ENCODE peak calls at places on chromosomes 6 and 20, in five cellular contexts. One of them, this sample, is unnamed.

GRCh38 chr6:138162947-138163569 is 1.3 kb downstream of the ARFGEF3 start:
- DNase-seq in PC-9: peak
- DNase-seq in astrocyte: no peak
- DNase-seq in cardiac muscle cell: no peak
- DNase-seq in thyroid gland: no peak
- DNase-seq in this sample: no peak

GRCh38 chr20:32752021-32752457 is 8.8 kb upstream of the COMMD7 start:
- DNase-seq in astrocyte: no peak
- DNase-seq in cardiac muscle cell: no peak
- DNase-seq in thyroid gland: no peak
- DNase-seq in PC-9: no peak
- DNase-seq in this sample: no peak

GRCh38 chr6:16698988-16699868 is 62.0 kb downstream of the ATXN1 start:
- DNase-seq in astrocyte: peak
- DNase-seq in thyroid gland: no peak
- DNase-seq in cardiac muscle cell: no peak
- DNase-seq in PC-9: no peak
- DNase-seq in this sample: no peak

GRCh38 chr6:84766796-84767590 is 2.6 kb upstream of the TBX18 start:
- DNase-seq in thyroid gland: no peak
- DNase-seq in astrocyte: no peak
- DNase-seq in cardiac muscle cell: peak
- DNase-seq in PC-9: no peak
- DNase-seq in this sample: no peak

GRCh38 chr6:66210964-66211363 is 503.9 kb upstream of the EYS start:
- DNase-seq in cardiac muscle cell: no peak
- DNase-seq in astrocyte: no peak
- DNase-seq in thyroid gland: no peak
- DNase-seq in PC-9: no peak
- DNase-seq in this sample: no peak

GRCh38 chr6:49995278-49995677 is 25.9 kb upstream of the DEFB113 start:
- DNase-seq in thyroid gland: no peak
- DNase-seq in PC-9: no peak
- DNase-seq in astrocyte: no peak
- DNase-seq in cardiac muscle cell: no peak
- DNase-seq in this sample: no peak

GRCh38 chr20:3479759-3480615 is 9.2 kb downstream of the ATRN start:
- DNase-seq in PC-9: no peak
- DNase-seq in cardiac muscle cell: no peak
- DNase-seq in astrocyte: no peak
- DNase-seq in thyroid gland: no peak
- DNase-seq in this sample: no peak

GRCh38 chr6:133092771-133093170 is 148.4 kb upstream of the EYA4 start:
- DNase-seq in thyroid gland: no peak
- DNase-seq in cardiac muscle cell: no peak
- DNase-seq in PC-9: no peak
- DNase-seq in astrocyte: no peak
- DNase-seq in this sample: no peak

GRCh38 chr20:61053487-61054277 is 198.4 kb upstream of the CDH4 start:
- DNase-seq in cardiac muscle cell: no peak
- DNase-seq in PC-9: no peak
- DNase-seq in astrocyte: no peak
- DNase-seq in thyroid gland: peak
- DNase-seq in this sample: no peak

GRCh38 chr6:132907231-132907630 is 92.9 kb downstream of the RPS12 start:
- DNase-seq in cardiac muscle cell: no peak
- DNase-seq in PC-9: no peak
- DNase-seq in astrocyte: no peak
- DNase-seq in thyroid gland: no peak
- DNase-seq in this sample: no peak

GRCh38 chr6:37657117-37657886 is 40.4 kb downstream of the MDGA1 start:
- DNase-seq in thyroid gland: peak
- DNase-seq in astrocyte: peak
- DNase-seq in cardiac muscle cell: no peak
- DNase-seq in PC-9: peak
- DNase-seq in this sample: no peak

GRCh38 chr6:54244430-54244829 is 63.8 kb upstream of the TINAG start:
- DNase-seq in PC-9: no peak
- DNase-seq in thyroid gland: no peak
- DNase-seq in cardiac muscle cell: peak
- DNase-seq in astrocyte: peak
- DNase-seq in this sample: no peak

GRCh38 chr6:150058231-150058792 is 10.6 kb downstream of the ULBP3 start:
- DNase-seq in PC-9: no peak
- DNase-seq in cardiac muscle cell: no peak
- DNase-seq in astrocyte: no peak
- DNase-seq in thyroid gland: no peak
- DNase-seq in this sample: no peak

GRCh38 chr6:17497701-17498100 is 102.4 kb upstream of the FAM8A1 start:
- DNase-seq in thyroid gland: no peak
- DNase-seq in PC-9: no peak
- DNase-seq in cardiac muscle cell: no peak
- DNase-seq in astrocyte: no peak
- DNase-seq in this sample: no peak

GRCh38 chr6:139373154-139373927 is 1.1 kb downstream of the CITED2 start:
- DNase-seq in PC-9: no peak
- DNase-seq in astrocyte: peak
- DNase-seq in cardiac muscle cell: peak
- DNase-seq in thyroid gland: peak
- DNase-seq in this sample: peak

GRCh38 chr20:34472246-34472925 is 43.8 kb upstream of the DYNLRB1 start:
- DNase-seq in astrocyte: peak
- DNase-seq in PC-9: no peak
- DNase-seq in thyroid gland: no peak
- DNase-seq in cardiac muscle cell: no peak
- DNase-seq in this sample: no peak

GRCh38 chr20:48733296-48733790 is 94.5 kb downstream of the PREX1 start:
- DNase-seq in cardiac muscle cell: no peak
- DNase-seq in PC-9: peak
- DNase-seq in astrocyte: peak
- DNase-seq in thyroid gland: no peak
- DNase-seq in this sample: no peak

GRCh38 chr6:149318581-149319286 is 1.2 kb downstream of the TAB2 start:
- DNase-seq in thyroid gland: peak
- DNase-seq in astrocyte: no peak
- DNase-seq in cardiac muscle cell: peak
- DNase-seq in PC-9: no peak
- DNase-seq in this sample: no peak

GRCh38 chr6:15026832-15027231 is 219.0 kb upstream of the JARID2 start:
- DNase-seq in astrocyte: peak
- DNase-seq in thyroid gland: peak
- DNase-seq in PC-9: peak
- DNase-seq in cardiac muscle cell: no peak
- DNase-seq in this sample: peak

GRCh38 chr20:9617062-9617461 is 102.7 kb downstream of the LAMP5 start:
- DNase-seq in astrocyte: peak
- DNase-seq in thyroid gland: peak
- DNase-seq in cardiac muscle cell: peak
- DNase-seq in PC-9: peak
- DNase-seq in this sample: peak

DNA sequence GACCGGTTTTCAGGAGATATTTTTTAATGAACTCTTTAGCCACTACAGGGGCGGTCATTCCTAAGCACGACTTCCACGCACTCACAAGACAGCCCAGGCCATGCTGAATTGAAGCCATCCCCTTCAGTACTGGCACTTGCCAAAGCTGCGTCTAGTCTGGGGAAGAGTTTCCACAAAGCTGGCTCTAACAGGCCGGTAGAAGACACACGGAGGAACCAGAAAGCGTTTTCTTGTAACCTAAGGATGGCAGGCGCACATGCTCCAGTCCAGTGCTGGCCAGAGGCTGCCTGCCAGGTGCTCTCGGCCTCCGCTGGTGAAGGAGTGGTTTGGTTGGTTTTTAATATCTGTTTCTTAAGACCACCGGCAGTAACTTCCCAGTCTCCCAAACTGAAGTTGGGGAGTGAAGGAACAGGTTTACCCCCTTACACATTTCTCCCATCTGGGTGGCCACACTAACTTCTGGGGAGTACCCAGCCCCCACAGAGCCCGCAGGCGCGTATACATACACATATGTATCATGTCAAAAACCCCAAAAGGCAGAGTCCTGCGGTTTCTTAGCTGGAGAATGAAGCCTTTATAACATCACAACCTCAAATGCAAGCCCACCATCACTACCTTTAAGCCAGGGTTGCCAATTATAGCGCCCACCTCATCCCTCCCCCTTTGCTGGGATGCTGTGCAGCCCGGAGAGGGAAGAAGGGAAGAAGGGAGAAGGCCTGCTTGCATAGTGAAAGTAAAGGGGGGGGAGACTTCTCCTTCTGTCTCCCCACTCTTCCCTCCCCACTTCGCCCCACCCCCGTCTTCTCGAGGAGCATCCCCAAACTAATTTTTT is 1.2 kb downstream of the TRERF1 start:
- DNase-seq in cardiac muscle cell: peak
- DNase-seq in PC-9: no peak
- DNase-seq in astrocyte: peak
- DNase-seq in thyroid gland: peak
- DNase-seq in this sample: no peak
- H3K27ac ChIP-seq in cardiac muscle cell: peak
- H3K27ac ChIP-seq in PC-9: no peak
- H3K27ac ChIP-seq in astrocyte: peak
- H3K27ac ChIP-seq in thyroid gland: no peak
- H3K27ac ChIP-seq in this sample: no peak

GRCh38 chr6:144898052-144898689 is 613.0 kb downstream of the UTRN start:
- DNase-seq in astrocyte: peak
- DNase-seq in thyroid gland: no peak
- DNase-seq in cardiac muscle cell: no peak
- DNase-seq in PC-9: peak
- DNase-seq in this sample: no peak
- H3K27ac ChIP-seq in astrocyte: peak
- H3K27ac ChIP-seq in thyroid gland: no peak
- H3K27ac ChIP-seq in cardiac muscle cell: no peak
- H3K27ac ChIP-seq in PC-9: peak
- H3K27ac ChIP-seq in this sample: no peak

GRCh38 chr6:43771210-43771857 is 1.3 kb downstream of the VEGFA start:
- DNase-seq in PC-9: peak
- DNase-seq in cardiac muscle cell: peak
- DNase-seq in astrocyte: peak
- DNase-seq in thyroid gland: peak
- DNase-seq in this sample: peak
- H3K27ac ChIP-seq in PC-9: peak
- H3K27ac ChIP-seq in cardiac muscle cell: peak
- H3K27ac ChIP-seq in astrocyte: peak
- H3K27ac ChIP-seq in thyroid gland: peak
- H3K27ac ChIP-seq in this sample: peak

DNA sequence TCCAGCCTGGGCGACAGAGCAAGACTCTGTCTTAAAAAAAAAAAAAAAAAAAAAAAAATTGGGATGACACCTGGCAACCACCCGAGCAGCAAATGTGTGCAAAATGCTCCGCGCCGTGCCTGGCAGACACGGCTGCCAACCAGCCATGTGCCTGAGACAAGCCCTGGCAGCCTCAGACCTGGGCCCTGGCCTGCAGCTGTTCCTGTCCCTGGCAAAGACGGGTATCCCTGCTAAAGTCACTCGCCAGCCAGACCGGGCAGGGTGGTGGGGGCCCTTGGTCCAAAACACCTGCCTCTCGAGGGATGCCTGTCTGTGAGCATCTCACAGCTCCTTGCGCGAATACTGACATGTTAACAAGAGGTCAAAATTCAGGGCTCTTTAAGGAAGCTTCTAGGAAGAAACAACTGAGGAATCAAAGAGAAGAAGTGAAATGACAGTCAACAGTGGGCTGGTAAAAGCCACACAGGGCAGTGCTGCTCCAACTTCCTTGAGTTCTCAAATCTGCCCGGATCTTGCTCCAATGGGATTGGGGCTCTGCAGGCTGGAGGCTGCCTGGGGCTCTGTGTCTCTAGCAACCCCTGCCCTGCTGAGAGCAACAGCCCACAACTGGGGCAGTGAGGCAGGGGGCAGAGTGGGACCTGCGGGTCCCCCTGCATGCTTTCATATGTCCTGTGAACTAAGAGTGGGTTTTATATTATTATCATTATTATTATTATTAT is 53.4 kb downstream of the SYTL3 start:
- DNase-seq in astrocyte: no peak
- DNase-seq in thyroid gland: no peak
- DNase-seq in PC-9: no peak
- DNase-seq in cardiac muscle cell: no peak
- DNase-seq in this sample: no peak
- H3K27ac ChIP-seq in astrocyte: no peak
- H3K27ac ChIP-seq in thyroid gland: peak
- H3K27ac ChIP-seq in PC-9: peak
- H3K27ac ChIP-seq in cardiac muscle cell: no peak
- H3K27ac ChIP-seq in this sample: no peak

GRCh38 chr6:121597654-121598053 is 162.2 kb downstream of the GJA1 start:
- DNase-seq in astrocyte: peak
- DNase-seq in thyroid gland: no peak
- DNase-seq in PC-9: no peak
- DNase-seq in cardiac muscle cell: no peak
- DNase-seq in this sample: no peak
- H3K27ac ChIP-seq in astrocyte: no peak
- H3K27ac ChIP-seq in thyroid gland: no peak
- H3K27ac ChIP-seq in PC-9: no peak
- H3K27ac ChIP-seq in cardiac muscle cell: no peak
- H3K27ac ChIP-seq in this sample: no peak

DNA sequence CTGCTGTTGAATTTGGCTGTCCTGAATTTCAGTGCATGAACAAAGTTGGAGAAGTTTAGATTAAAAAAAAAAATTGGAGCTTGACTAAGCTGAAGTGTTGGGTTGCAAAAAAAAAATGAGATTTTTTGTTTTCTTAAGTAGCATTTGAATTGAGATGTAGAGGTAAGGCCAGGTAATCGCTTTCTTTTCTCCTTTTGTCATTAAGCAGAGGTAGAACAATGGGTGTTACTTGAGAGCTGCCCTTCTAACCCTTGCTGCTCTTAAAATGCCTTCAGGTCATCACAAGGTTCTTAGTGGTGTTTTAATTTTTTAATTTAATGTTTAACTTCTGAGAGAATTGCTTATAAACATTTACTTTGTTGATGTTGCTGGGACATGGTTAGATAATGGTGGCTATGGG is 84.1 kb upstream of the PRDM1 start:
- DNase-seq in thyroid gland: no peak
- DNase-seq in astrocyte: no peak
- DNase-seq in PC-9: no peak
- DNase-seq in cardiac muscle cell: no peak
- DNase-seq in this sample: no peak
- H3K27ac ChIP-seq in thyroid gland: no peak
- H3K27ac ChIP-seq in astrocyte: no peak
- H3K27ac ChIP-seq in PC-9: no peak
- H3K27ac ChIP-seq in cardiac muscle cell: no peak
- H3K27ac ChIP-seq in this sample: no peak